ENCODE peak calls at places on chromosomes 4 and X, in four cellular contexts. X is K562, Q is WTC11, K is HepG2. C is an unnamed sample.

GRCh38 chrX:140229187-140229586 is 263.9 kb upstream of the CXorf66 start:
- DNase-seq in X (no peak), Q (no peak), K (no peak), C (no peak)

GRCh38 chr4:13427599-13428325 is 56.4 kb downstream of the RAB28 start:
- DNase-seq in Q (no peak), X (no peak), K (no peak), C (no peak)

GRCh38 chr4:142044271-142044670 is 407.9 kb downstream of the IL15 start:
- DNase-seq in K (no peak), Q (no peak), X (no peak), C (no peak)

GRCh38 chr4:155497306-155497705 is 120.5 kb upstream of the MAP9 start:
- DNase-seq in X (no peak), K (no peak), Q (no peak), C (peak; percentile 9)

GRCh38 chrX:40176256-40176978 is 78.7 kb upstream of the BCOR start:
- DNase-seq in X (peak; percentile 78), K (peak; percentile 35), Q (peak; percentile 48), C (no peak)

GRCh38 chr4:127685292-127685691 is 44.9 kb upstream of the SLC25A31 start:
- DNase-seq in Q (no peak), K (peak; percentile 15), X (no peak), C (no peak)

GRCh38 chr4:165328708-165329107 is 1.2 kb downstream of the MSMO1 start:
- DNase-seq in X (no peak), K (peak; percentile 64), Q (no peak), C (no peak)

GRCh38 chrX:39491548-39492297 is 606.0 kb downstream of the BCOR start:
- DNase-seq in Q (no peak), K (no peak), X (peak; percentile 87), C (no peak)

GRCh38 chr4:119628281-119629141 is at the start of gene PDE5A:
- DNase-seq in K (peak; percentile 46), Q (peak; percentile 93), X (peak; percentile 76), C (peak; percentile 81)

GRCh38 chrX:1444896-1445480 is 7.7 kb downstream of the ASMTL start:
- DNase-seq in Q (peak; percentile 4), K (no peak), X (no peak), C (no peak)
- TF ChIP-seq ELF4 in Q (no peak), K (no peak), X (no peak), C (no peak)

DNA sequence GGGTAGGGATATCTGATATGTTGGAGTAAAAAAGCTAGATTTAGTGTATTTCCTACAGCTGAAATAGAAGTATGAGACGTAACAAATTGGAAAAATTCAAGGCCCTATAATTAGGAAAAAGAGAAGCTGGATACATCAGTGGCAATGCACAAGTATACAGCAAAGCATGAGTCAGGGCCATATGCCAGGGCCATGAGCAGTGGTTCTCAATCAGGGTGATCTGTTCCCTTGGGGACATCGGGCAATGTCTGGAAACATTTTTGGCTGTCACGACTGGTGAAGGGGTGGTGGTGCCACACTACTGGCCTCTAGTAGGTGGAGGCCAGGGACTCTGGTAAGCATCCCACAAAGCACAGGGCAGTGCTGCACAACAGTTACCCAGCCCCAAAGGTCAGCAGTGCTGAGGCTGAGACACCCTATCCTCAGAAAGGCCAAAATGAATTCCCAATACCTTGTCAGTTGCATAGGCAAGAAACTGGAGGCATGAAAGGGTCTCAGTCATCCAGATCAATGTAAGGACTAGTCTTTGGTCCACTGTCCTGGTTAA is 36.8 kb upstream of the NAP1L5 start:
- DNase-seq in K (no peak), Q (no peak), X (no peak), C (no peak)
- TF ChIP-seq SP1 in K (no peak), Q (no peak), X (no peak), C (no peak)

GRCh38 chrX:16267431-16267830 is 100.2 kb downstream of the MAGEB17 start:
- DNase-seq in K (no peak), X (no peak), Q (no peak), C (no peak)
- TF ChIP-seq ELF4 in K (no peak), X (no peak), Q (no peak), C (no peak)

GRCh38 chr4:56127698-56128097 is 179.0 kb downstream of the CEP135 start:
- DNase-seq in K (no peak), X (no peak), Q (no peak), C (no peak)

GRCh38 chr4:56130609-56131150 is 181.9 kb downstream of the CEP135 start:
- DNase-seq in Q (no peak), K (no peak), X (no peak), C (no peak)

GRCh38 chr4:56132835-56133234 is 184.1 kb downstream of the CEP135 start:
- DNase-seq in K (no peak), Q (no peak), X (no peak), C (no peak)

GRCh38 chr4:56128231-56128630 is 179.5 kb downstream of the CEP135 start:
- DNase-seq in X (no peak), K (no peak), Q (no peak), C (no peak)

DNA sequence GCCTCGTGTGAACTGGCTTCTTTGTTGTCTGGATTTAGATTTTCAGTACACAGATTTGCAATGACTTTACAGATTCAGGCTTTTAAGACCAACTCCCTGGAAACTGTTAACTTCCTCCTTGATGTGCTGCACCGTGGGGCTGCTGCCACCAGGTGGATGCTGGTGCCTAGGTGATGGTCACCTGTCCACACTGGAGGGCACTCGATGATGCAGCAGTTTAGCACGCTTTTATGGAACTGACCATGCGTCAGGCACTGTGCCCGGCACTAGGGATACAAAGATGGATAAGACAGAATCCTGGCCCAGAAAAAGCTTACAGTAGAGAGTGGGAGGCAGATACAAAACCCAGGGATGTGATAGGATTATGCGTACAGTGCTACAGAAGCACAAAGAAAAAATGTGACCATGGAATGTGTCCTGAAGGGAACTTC is 180.7 kb downstream of the CEP135 start:
- DNase-seq in Q (peak; percentile 66), K (peak; percentile 56), X (peak; percentile 17), C (peak; percentile 20)
- TF ChIP-seq SP1 in Q (peak; percentile 23), K (no peak), X (no peak), C (no peak)

GRCh38 chrX:46588263-46588662 is 14.7 kb downstream of the CHST7 start:
- DNase-seq in X (no peak), K (no peak), Q (peak; percentile 13), C (no peak)
- TF ChIP-seq ELF4 in X (no peak), K (no peak), Q (no peak), C (no peak)

DNA sequence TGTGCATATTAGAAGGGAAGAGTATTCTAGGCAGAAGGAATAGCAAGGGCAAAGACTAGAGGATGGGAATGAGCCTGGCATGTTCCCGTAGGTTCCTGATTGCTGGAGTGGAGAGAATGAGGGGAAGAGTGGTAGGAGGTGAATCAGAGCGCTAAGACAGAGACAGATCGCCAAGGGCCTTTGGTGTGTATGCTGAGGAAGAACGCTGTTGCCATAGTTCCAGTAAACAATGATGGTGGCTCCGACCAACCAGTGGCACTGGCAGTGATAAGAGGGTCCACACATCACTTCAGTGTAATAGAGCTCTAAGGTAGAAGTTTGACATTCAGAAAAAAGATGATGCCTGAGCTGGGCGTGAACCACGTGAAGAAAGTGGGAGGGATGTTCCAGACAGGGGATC is 966 bp downstream of the TBC1D25 start:
- DNase-seq in K (no peak), Q (no peak), X (peak; percentile 1), C (no peak)
- TF ChIP-seq SP1 in K (no peak), Q (no peak), X (no peak), C (no peak)

GRCh38 chr4:37068580-37068979 is 176.0 kb upstream of the NWD2 start:
- DNase-seq in K (peak; percentile 2), X (no peak), Q (peak; percentile 68), C (no peak)
- TF ChIP-seq ELF4 in K (no peak), X (no peak), Q (no peak), C (no peak)

GRCh38 chr4:7243609-7244342 is 51.4 kb downstream of the SORCS2 start:
- DNase-seq in X (no peak), K (no peak), Q (no peak), C (no peak)
- TF ChIP-seq SP1 in X (no peak), K (no peak), Q (no peak), C (no peak)

C was measured in HEK293T.